ENCODE peak calls at places on chromosomes 16 and 17, in six cellular contexts. B is GM12865, N is body of pancreas, W is fibroblast of villous mesenchyme, P is Peyer's patch, K is HFFc6. Y is an unnamed sample.

GRCh38 chr17:7046127-7046724 is 2.3 kb upstream of the SLC16A11 start:
- DNase-seq in B (no peak), P (peak), K (no peak), W (no peak), N (peak), Y (no peak)

GRCh38 chr17:5705081-5705875 is 121.0 kb upstream of the NLRP1 start:
- DNase-seq in K (no peak), P (no peak), B (peak), W (no peak), N (no peak), Y (no peak)

GRCh38 chr17:30433514-30433913 is 43.7 kb upstream of the GOSR1 start:
- DNase-seq in W (peak), N (peak), K (peak), B (no peak), P (no peak), Y (no peak)

GRCh38 chr17:79105937-79106336 is 31.3 kb downstream of the ENGASE start:
- DNase-seq in K (no peak), P (no peak), N (no peak), B (no peak), W (no peak), Y (no peak)

GRCh38 chr17:36931096-36931696 is 6.1 kb upstream of the LHX1 start:
- DNase-seq in B (no peak), K (no peak), N (no peak), P (no peak), W (no peak), Y (no peak)

GRCh38 chr17:17110520-17110919 is 68.3 kb downstream of the MPRIP start:
- DNase-seq in W (no peak), K (no peak), N (no peak), B (no peak), P (no peak), Y (no peak)

GRCh38 chr17:14135906-14136590 is 66.7 kb downstream of the COX10 start:
- DNase-seq in P (no peak), B (no peak), W (no peak), K (no peak), N (no peak), Y (no peak)

GRCh38 chr17:27755706-27756466 is 44.4 kb downstream of the NOS2 start:
- DNase-seq in P (no peak), K (no peak), B (no peak), W (no peak), N (no peak), Y (no peak)

GRCh38 chr17:38403491-38403890 is 24.8 kb upstream of the ARHGAP23 start:
- DNase-seq in P (no peak), N (no peak), W (peak), B (no peak), K (no peak), Y (no peak)

GRCh38 chr17:9401434-9401833 is 174.2 kb downstream of the STX8 start:
- DNase-seq in W (peak), P (no peak), N (no peak), K (peak), B (no peak), Y (no peak)

GRCh38 chr17:42536372-42537155 is 523 bp downstream of the NAGLU start:
- DNase-seq in W (peak), P (peak), B (peak), N (peak), K (peak), Y (peak)

GRCh38 chr17:6713130-6713917 is at the start of gene SLC13A5:
- DNase-seq in K (no peak), N (peak), W (peak), P (no peak), B (no peak), Y (peak)

GRCh38 chr17:49815761-49816281 is 27.3 kb downstream of the KAT7 start:
- DNase-seq in B (no peak), P (no peak), N (no peak), W (no peak), K (no peak), Y (no peak)

GRCh38 chr16:82544378-82544777 is 82.4 kb upstream of the CDH13 start:
- DNase-seq in P (no peak), B (no peak), N (no peak), K (no peak), W (no peak), Y (no peak)

GRCh38 chr16:70735141-70735979 is 49.5 kb upstream of the MTSS2 start:
- DNase-seq in P (no peak), K (peak), W (peak), B (no peak), N (no peak), Y (no peak)

GRCh38 chr16:49623501-49624266 is 232.2 kb downstream of the ZNF423 start:
- DNase-seq in P (no peak), W (no peak), K (no peak), B (no peak), N (no peak), Y (no peak)

GRCh38 chr17:19306160-19307111 is 56.1 kb downstream of the B9D1 start:
- DNase-seq in W (no peak), K (no peak), P (peak), B (peak), N (no peak), Y (peak)

GRCh38 chr16:49618955-49619354 is 237.0 kb downstream of the ZNF423 start:
- DNase-seq in B (no peak), K (no peak), N (no peak), P (no peak), W (no peak), Y (no peak)

GRCh38 chr17:7393613-7394451 is 493 bp downstream of the PLSCR3 start:
- DNase-seq in K (no peak), W (no peak), B (no peak), N (no peak), P (peak), Y (peak)

GRCh38 chr16:13902677-13903076 is 17.3 kb upstream of the ERCC4 start:
- DNase-seq in K (no peak), P (no peak), B (no peak), W (no peak), N (peak), Y (no peak)

GRCh38 chr17:16262201-16262600 is 45.2 kb downstream of the PIGL start:
- DNase-seq in N (no peak), P (no peak), K (no peak), W (no peak), B (no peak), Y (no peak)

GRCh38 chr16:69201291-69201690 is 14.3 kb downstream of the SNTB2 start:
- DNase-seq in N (no peak), W (no peak), K (no peak), P (no peak), B (no peak), Y (no peak)

GRCh38 chr16:74874912-74875311 is 100.3 kb upstream of the FA2H start:
- DNase-seq in W (no peak), N (peak), P (no peak), K (no peak), B (no peak), Y (no peak)

GRCh38 chr17:74920306-74920620 is 2.8 kb downstream of the USH1G start:
- DNase-seq in W (no peak), B (no peak), P (no peak), N (no peak), K (no peak), Y (no peak)

GRCh38 chr17:74918906-74919305 is 4.1 kb downstream of the USH1G start:
- DNase-seq in K (no peak), B (no peak), P (no peak), N (no peak), W (no peak), Y (no peak)

GRCh38 chr17:74921045-74921681 is 1.9 kb downstream of the USH1G start:
- DNase-seq in K (no peak), N (no peak), B (no peak), W (no peak), P (no peak), Y (no peak)

GRCh38 chr17:74920679-74921044 is 2.4 kb downstream of the USH1G start:
- DNase-seq in W (no peak), B (no peak), N (no peak), K (no peak), P (no peak), Y (no peak)

DNA sequence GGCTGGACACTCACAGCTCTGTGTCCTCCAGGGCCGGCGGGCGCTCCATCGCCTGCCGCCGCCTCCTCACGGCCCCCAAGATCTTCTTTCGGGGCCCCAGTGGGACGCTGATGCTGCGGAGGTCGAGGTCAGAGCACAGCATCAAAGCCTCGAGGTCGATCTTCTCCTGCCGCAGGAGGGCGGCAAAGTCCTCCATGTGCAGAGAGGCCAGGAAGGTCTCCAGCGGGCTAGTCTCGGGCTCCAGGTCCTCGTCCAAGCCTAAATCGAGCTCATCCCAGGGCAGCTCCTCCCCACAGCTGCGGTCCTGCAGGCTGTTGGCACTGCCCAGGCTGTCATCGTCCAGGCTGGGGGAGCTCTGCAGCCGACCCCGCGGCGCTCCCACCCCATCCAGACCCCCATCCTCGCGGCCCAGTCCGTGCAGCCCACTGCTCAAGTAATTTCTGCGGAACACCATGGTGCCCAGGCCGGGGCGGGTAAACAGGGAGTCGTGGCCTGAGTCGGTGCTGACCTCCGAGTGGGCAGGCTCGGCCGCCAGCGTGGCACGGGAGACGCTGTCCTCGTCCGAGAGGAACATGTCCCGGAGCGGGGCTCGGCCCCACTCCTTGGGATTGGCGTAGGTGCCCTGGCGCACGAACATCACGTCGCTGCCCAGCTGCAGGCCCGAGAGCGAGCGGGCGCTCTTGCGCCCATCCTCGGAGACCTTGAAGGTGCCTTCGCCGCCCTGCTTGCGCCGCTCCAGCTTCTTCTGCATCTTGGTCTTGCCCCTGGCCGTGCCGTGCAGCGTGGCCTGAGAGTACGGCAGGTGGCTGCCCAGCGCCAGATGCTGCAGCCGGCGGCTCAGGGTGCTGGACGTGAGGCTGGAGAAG is 3.4 kb downstream of the USH1G start:
- DNase-seq in K (no peak), N (no peak), W (no peak), P (no peak), B (peak), Y (no peak)
- TF ChIP-seq CTCF in K (no peak), N (no peak), W (peak), P (no peak), B (peak), Y (no peak)

DNA sequence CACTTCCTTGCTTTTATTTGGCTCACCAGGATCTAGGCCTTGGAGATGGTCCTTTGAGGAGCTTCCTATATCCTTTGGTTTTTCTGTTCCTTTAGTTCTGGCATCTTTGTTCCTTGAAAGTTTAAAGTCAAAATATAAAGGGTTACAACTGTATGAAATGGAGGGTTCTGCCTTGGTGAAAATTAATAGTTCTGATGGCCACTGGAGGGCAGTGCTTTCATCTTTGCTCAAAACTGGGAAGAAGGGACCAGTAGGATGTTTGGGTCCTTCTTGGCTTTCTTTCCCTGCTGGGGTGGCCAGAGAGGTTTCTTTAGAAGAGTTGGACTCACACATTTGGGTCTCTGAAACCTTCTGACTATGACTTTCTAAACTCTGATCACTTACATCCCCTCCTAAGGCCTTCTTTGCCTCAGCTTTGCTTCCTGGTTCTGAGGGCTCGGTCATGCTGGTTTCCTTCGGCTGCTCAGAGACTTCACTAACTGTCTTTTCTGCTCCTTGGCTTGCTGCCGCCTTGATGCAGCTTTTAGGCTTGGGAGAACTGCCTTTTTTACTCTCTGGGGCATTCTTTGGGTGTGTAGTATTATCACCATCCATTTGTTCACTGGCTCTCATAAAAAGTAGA is 10.9 kb upstream of the ITGA2B start:
- DNase-seq in N (no peak), K (peak), W (peak), P (no peak), B (peak), Y (no peak)
- TF ChIP-seq CTCF in N (peak), K (peak), W (peak), P (no peak), B (peak), Y (peak)

GRCh38 chr17:63945851-63946439 is 13.8 kb upstream of the CD79B start:
- DNase-seq in N (no peak), W (no peak), K (no peak), P (peak), B (peak), Y (peak)
- TF ChIP-seq CTCF in N (no peak), W (no peak), K (no peak), P (no peak), B (peak), Y (peak)

DNA sequence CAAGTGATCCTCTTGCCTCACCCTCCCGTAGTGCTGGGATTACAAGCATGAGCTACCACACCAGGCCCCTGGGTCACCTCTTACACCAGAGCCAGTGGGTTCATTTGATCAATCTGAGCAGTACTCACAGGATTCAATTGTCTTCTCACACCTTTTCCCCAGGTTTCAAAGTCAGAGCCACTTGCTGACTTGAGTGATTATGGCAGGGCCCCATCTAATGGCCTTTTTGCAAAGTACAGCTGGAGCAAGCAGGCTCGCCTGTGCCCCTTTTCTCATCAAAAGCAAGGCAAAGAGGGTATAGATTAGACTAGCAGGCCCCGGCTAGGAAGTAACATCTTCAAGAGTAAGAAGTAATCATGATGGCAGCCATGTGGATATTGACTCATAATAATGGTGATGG is 114.8 kb upstream of the NOL11 start:
- DNase-seq in B (peak), P (no peak), K (peak), N (peak), W (peak), Y (peak)
- TF ChIP-seq CTCF in B (peak), P (no peak), K (peak), N (peak), W (peak), Y (peak)

GRCh38 chr16:2341456-2342447 is 1.2 kb upstream of the ABCA3 start:
- DNase-seq in N (peak), K (no peak), P (no peak), W (no peak), B (peak), Y (no peak)
- TF ChIP-seq CTCF in N (no peak), K (no peak), P (no peak), W (no peak), B (no peak), Y (no peak)

GRCh38 chr16:63365665-63366064 is 1329.4 kb upstream of the CDH8 start:
- DNase-seq in N (no peak), B (no peak), P (no peak), K (no peak), W (no peak), Y (no peak)

GRCh38 chr16:63363738-63364137 is 1327.5 kb upstream of the CDH8 start:
- DNase-seq in P (no peak), B (no peak), K (no peak), W (no peak), N (no peak), Y (no peak)

DNA sequence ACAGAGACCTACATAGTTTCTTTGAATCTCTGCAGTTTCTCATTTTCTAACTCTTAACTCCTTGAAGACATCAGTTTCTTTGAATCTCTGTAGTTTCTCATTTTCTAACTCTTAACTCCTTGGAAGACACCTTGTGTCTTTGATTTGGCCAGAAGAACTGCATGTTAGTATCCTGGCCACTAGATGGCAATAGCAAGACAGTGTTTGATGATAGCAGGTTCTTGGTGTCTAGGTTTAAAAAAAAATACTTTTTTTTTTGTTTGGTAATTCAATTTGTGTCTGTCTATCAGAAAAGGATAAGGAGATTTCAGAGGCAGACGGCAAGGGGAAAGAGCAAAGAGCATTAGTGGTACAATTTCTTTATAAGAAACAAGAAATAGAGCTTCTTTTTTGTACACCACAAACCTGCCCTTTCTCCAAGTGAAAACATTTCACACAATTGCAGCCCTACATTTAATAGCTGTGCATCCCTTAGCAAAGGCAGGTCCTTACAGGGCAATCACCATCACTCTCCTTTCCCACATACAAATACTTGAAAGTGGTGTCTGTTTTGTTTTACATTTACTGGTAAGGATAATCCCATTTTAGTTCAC is 1324.9 kb upstream of the CDH8 start:
- DNase-seq in P (no peak), W (peak), K (peak), B (peak), N (peak), Y (peak)
- TF ChIP-seq CTCF in P (peak), W (peak), K (peak), B (peak), N (peak), Y (peak)